ENCODE peak calls at places on chromosomes 6 and 20, in eight cellular contexts. One of them, this sample, is unnamed.

GRCh38 chr20:1707588-1708449 is 50.2 kb upstream of the SIRPG start:
- DNase-seq in SJSA1: no peak
- DNase-seq in GM23248: no peak
- DNase-seq in KG1: no peak
- DNase-seq in stimulated activated CD4-positive, alpha-beta T cell treated with anti-CD3 and anti-CD28 coated beads, Interleukin-1b, Interleukin-23, amount 100 ng/mL, for 48 hours: no peak
- DNase-seq in activated CD4-positive, alpha-beta T cell treated with anti-CD3 and anti-CD28 coated beads for 24 hours: no peak
- DNase-seq in NCI-H2171 treated with DMSO at 0.1 percent for 48 hours: no peak
- DNase-seq in NCI-H2029: no peak
- DNase-seq in this sample: no peak

GRCh38 chr6:34391023-34391485 is 1.4 kb downstream of the NUDT3 start:
- DNase-seq in activated CD4-positive, alpha-beta T cell treated with anti-CD3 and anti-CD28 coated beads for 24 hours: no peak
- DNase-seq in NCI-H2029: peak; percentile 4
- DNase-seq in stimulated activated CD4-positive, alpha-beta T cell treated with anti-CD3 and anti-CD28 coated beads, Interleukin-1b, Interleukin-23, amount 100 ng/mL, for 48 hours: no peak
- DNase-seq in KG1: no peak
- DNase-seq in NCI-H2171 treated with DMSO at 0.1 percent for 48 hours: peak; percentile 70
- DNase-seq in GM23248: peak; percentile 83
- DNase-seq in SJSA1: peak; percentile 42
- DNase-seq in this sample: no peak

GRCh38 chr20:16261733-16262277 is 311.4 kb downstream of the KIF16B start:
- DNase-seq in NCI-H2171 treated with DMSO at 0.1 percent for 48 hours: no peak
- DNase-seq in KG1: no peak
- DNase-seq in stimulated activated CD4-positive, alpha-beta T cell treated with anti-CD3 and anti-CD28 coated beads, Interleukin-1b, Interleukin-23, amount 100 ng/mL, for 48 hours: no peak
- DNase-seq in NCI-H2029: peak; percentile 7
- DNase-seq in SJSA1: no peak
- DNase-seq in GM23248: no peak
- DNase-seq in activated CD4-positive, alpha-beta T cell treated with anti-CD3 and anti-CD28 coated beads for 24 hours: no peak
- DNase-seq in this sample: no peak

GRCh38 chr6:54010340-54011276 is 100.6 kb upstream of the MLIP start:
- DNase-seq in NCI-H2171 treated with DMSO at 0.1 percent for 48 hours: no peak
- DNase-seq in SJSA1: no peak
- DNase-seq in GM23248: no peak
- DNase-seq in KG1: no peak
- DNase-seq in activated CD4-positive, alpha-beta T cell treated with anti-CD3 and anti-CD28 coated beads for 24 hours: no peak
- DNase-seq in NCI-H2029: no peak
- DNase-seq in stimulated activated CD4-positive, alpha-beta T cell treated with anti-CD3 and anti-CD28 coated beads, Interleukin-1b, Interleukin-23, amount 100 ng/mL, for 48 hours: no peak
- DNase-seq in this sample: no peak

GRCh38 chr6:44456070-44456965 is 68.8 kb downstream of the CDC5L start:
- DNase-seq in NCI-H2171 treated with DMSO at 0.1 percent for 48 hours: peak; percentile 53
- DNase-seq in SJSA1: peak; percentile 53
- DNase-seq in GM23248: peak; percentile 83
- DNase-seq in activated CD4-positive, alpha-beta T cell treated with anti-CD3 and anti-CD28 coated beads for 24 hours: peak; percentile 25
- DNase-seq in KG1: no peak
- DNase-seq in stimulated activated CD4-positive, alpha-beta T cell treated with anti-CD3 and anti-CD28 coated beads, Interleukin-1b, Interleukin-23, amount 100 ng/mL, for 48 hours: peak; percentile 43
- DNase-seq in NCI-H2029: no peak
- DNase-seq in this sample: peak; percentile 61

GRCh38 chr6:78251930-78252329 is 599.1 kb downstream of the MEI4 start:
- DNase-seq in stimulated activated CD4-positive, alpha-beta T cell treated with anti-CD3 and anti-CD28 coated beads, Interleukin-1b, Interleukin-23, amount 100 ng/mL, for 48 hours: no peak
- DNase-seq in NCI-H2171 treated with DMSO at 0.1 percent for 48 hours: no peak
- DNase-seq in SJSA1: no peak
- DNase-seq in GM23248: no peak
- DNase-seq in NCI-H2029: no peak
- DNase-seq in activated CD4-positive, alpha-beta T cell treated with anti-CD3 and anti-CD28 coated beads for 24 hours: no peak
- DNase-seq in KG1: no peak
- DNase-seq in this sample: no peak

GRCh38 chr6:107439418-107439817 is 19.9 kb downstream of the PDSS2 start:
- DNase-seq in KG1: no peak
- DNase-seq in NCI-H2171 treated with DMSO at 0.1 percent for 48 hours: no peak
- DNase-seq in activated CD4-positive, alpha-beta T cell treated with anti-CD3 and anti-CD28 coated beads for 24 hours: no peak
- DNase-seq in SJSA1: no peak
- DNase-seq in GM23248: no peak
- DNase-seq in NCI-H2029: no peak
- DNase-seq in stimulated activated CD4-positive, alpha-beta T cell treated with anti-CD3 and anti-CD28 coated beads, Interleukin-1b, Interleukin-23, amount 100 ng/mL, for 48 hours: no peak
- DNase-seq in this sample: no peak

GRCh38 chr20:17225891-17226409 is 890 bp upstream of the PCSK2 start:
- DNase-seq in NCI-H2029: peak; percentile 17
- DNase-seq in KG1: no peak
- DNase-seq in NCI-H2171 treated with DMSO at 0.1 percent for 48 hours: peak; percentile 56
- DNase-seq in GM23248: peak; percentile 6
- DNase-seq in stimulated activated CD4-positive, alpha-beta T cell treated with anti-CD3 and anti-CD28 coated beads, Interleukin-1b, Interleukin-23, amount 100 ng/mL, for 48 hours: no peak
- DNase-seq in activated CD4-positive, alpha-beta T cell treated with anti-CD3 and anti-CD28 coated beads for 24 hours: no peak
- DNase-seq in SJSA1: no peak
- DNase-seq in this sample: no peak

GRCh38 chr6:137799950-137800568 is 67.0 kb upstream of the TNFAIP3 start:
- DNase-seq in activated CD4-positive, alpha-beta T cell treated with anti-CD3 and anti-CD28 coated beads for 24 hours: peak; percentile 33
- DNase-seq in KG1: no peak
- DNase-seq in stimulated activated CD4-positive, alpha-beta T cell treated with anti-CD3 and anti-CD28 coated beads, Interleukin-1b, Interleukin-23, amount 100 ng/mL, for 48 hours: peak; percentile 53
- DNase-seq in GM23248: peak; percentile 65
- DNase-seq in NCI-H2029: no peak
- DNase-seq in NCI-H2171 treated with DMSO at 0.1 percent for 48 hours: peak; percentile 43
- DNase-seq in SJSA1: peak; percentile 47
- DNase-seq in this sample: no peak

GRCh38 chr20:41395669-41396664 is 29.3 kb upstream of the EMILIN3 start:
- DNase-seq in SJSA1: no peak
- DNase-seq in NCI-H2171 treated with DMSO at 0.1 percent for 48 hours: peak; percentile 21
- DNase-seq in stimulated activated CD4-positive, alpha-beta T cell treated with anti-CD3 and anti-CD28 coated beads, Interleukin-1b, Interleukin-23, amount 100 ng/mL, for 48 hours: no peak
- DNase-seq in activated CD4-positive, alpha-beta T cell treated with anti-CD3 and anti-CD28 coated beads for 24 hours: no peak
- DNase-seq in KG1: no peak
- DNase-seq in GM23248: peak; percentile 23
- DNase-seq in NCI-H2029: no peak
- DNase-seq in this sample: no peak

GRCh38 chr6:50689210-50689609 is 24.1 kb upstream of the TFAP2D start:
- DNase-seq in SJSA1: no peak
- DNase-seq in NCI-H2171 treated with DMSO at 0.1 percent for 48 hours: no peak
- DNase-seq in activated CD4-positive, alpha-beta T cell treated with anti-CD3 and anti-CD28 coated beads for 24 hours: no peak
- DNase-seq in NCI-H2029: no peak
- DNase-seq in KG1: no peak
- DNase-seq in GM23248: no peak
- DNase-seq in stimulated activated CD4-positive, alpha-beta T cell treated with anti-CD3 and anti-CD28 coated beads, Interleukin-1b, Interleukin-23, amount 100 ng/mL, for 48 hours: no peak
- DNase-seq in this sample: no peak

GRCh38 chr6:36283608-36284007 is 13.7 kb downstream of the PNPLA1 start:
- DNase-seq in NCI-H2029: no peak
- DNase-seq in activated CD4-positive, alpha-beta T cell treated with anti-CD3 and anti-CD28 coated beads for 24 hours: no peak
- DNase-seq in GM23248: no peak
- DNase-seq in NCI-H2171 treated with DMSO at 0.1 percent for 48 hours: no peak
- DNase-seq in stimulated activated CD4-positive, alpha-beta T cell treated with anti-CD3 and anti-CD28 coated beads, Interleukin-1b, Interleukin-23, amount 100 ng/mL, for 48 hours: no peak
- DNase-seq in KG1: no peak
- DNase-seq in SJSA1: no peak
- DNase-seq in this sample: no peak

GRCh38 chr6:135953800-135954199 is 102.3 kb downstream of the PDE7B start:
- DNase-seq in NCI-H2171 treated with DMSO at 0.1 percent for 48 hours: no peak
- DNase-seq in activated CD4-positive, alpha-beta T cell treated with anti-CD3 and anti-CD28 coated beads for 24 hours: no peak
- DNase-seq in GM23248: no peak
- DNase-seq in KG1: no peak
- DNase-seq in stimulated activated CD4-positive, alpha-beta T cell treated with anti-CD3 and anti-CD28 coated beads, Interleukin-1b, Interleukin-23, amount 100 ng/mL, for 48 hours: no peak
- DNase-seq in NCI-H2029: no peak
- DNase-seq in SJSA1: no peak
- DNase-seq in this sample: no peak

GRCh38 chr20:59010321-59010994 is 3.4 kb upstream of the CTSZ start:
- DNase-seq in SJSA1: no peak
- DNase-seq in activated CD4-positive, alpha-beta T cell treated with anti-CD3 and anti-CD28 coated beads for 24 hours: no peak
- DNase-seq in NCI-H2029: peak; percentile 74
- DNase-seq in NCI-H2171 treated with DMSO at 0.1 percent for 48 hours: no peak
- DNase-seq in GM23248: no peak
- DNase-seq in stimulated activated CD4-positive, alpha-beta T cell treated with anti-CD3 and anti-CD28 coated beads, Interleukin-1b, Interleukin-23, amount 100 ng/mL, for 48 hours: no peak
- DNase-seq in KG1: no peak
- DNase-seq in this sample: no peak

GRCh38 chr6:25239059-25239458 is 40.1 kb upstream of the CARMIL1 start:
- DNase-seq in GM23248: no peak
- DNase-seq in activated CD4-positive, alpha-beta T cell treated with anti-CD3 and anti-CD28 coated beads for 24 hours: no peak
- DNase-seq in NCI-H2029: no peak
- DNase-seq in KG1: no peak
- DNase-seq in SJSA1: no peak
- DNase-seq in stimulated activated CD4-positive, alpha-beta T cell treated with anti-CD3 and anti-CD28 coated beads, Interleukin-1b, Interleukin-23, amount 100 ng/mL, for 48 hours: no peak
- DNase-seq in NCI-H2171 treated with DMSO at 0.1 percent for 48 hours: no peak
- DNase-seq in this sample: no peak

GRCh38 chr6:67933278-67933677 is 701.8 kb upstream of the ADGRB3 start:
- DNase-seq in NCI-H2171 treated with DMSO at 0.1 percent for 48 hours: no peak
- DNase-seq in SJSA1: no peak
- DNase-seq in GM23248: no peak
- DNase-seq in NCI-H2029: no peak
- DNase-seq in stimulated activated CD4-positive, alpha-beta T cell treated with anti-CD3 and anti-CD28 coated beads, Interleukin-1b, Interleukin-23, amount 100 ng/mL, for 48 hours: no peak
- DNase-seq in KG1: no peak
- DNase-seq in activated CD4-positive, alpha-beta T cell treated with anti-CD3 and anti-CD28 coated beads for 24 hours: no peak
- DNase-seq in this sample: no peak